ENCODE peak calls at places on chromosomes 1 and 21, in eight cellular contexts. A is activated naive CD8-positive, alpha-beta T cell treated with anti-CD3 and anti-CD28 coated beads, Interleukin-2, amount 50 U/mL, for 24 hours; Q is substantia nigra; B is HEK293T; S is posterior vena cava; O is EL; X is MCF 10A; H is NCI-H1092. K is an unnamed sample.

GRCh38 chr1:205510308-205510950 is 6.0 kb downstream of the CDK18 start:
- DNase-seq in A (no peak), X (no peak), S (no peak), B (no peak), O (no peak), H (peak), Q (no peak), K (no peak)

GRCh38 chr1:34164510-34165381 is at the start of gene CSMD2:
- DNase-seq in H (peak), S (peak), O (peak), B (peak), Q (peak), X (no peak), A (no peak), K (no peak)

GRCh38 chr1:198888379-198888778 is 249.5 kb downstream of the PTPRC start:
- DNase-seq in X (no peak), H (no peak), Q (no peak), S (no peak), B (no peak), O (no peak), A (no peak), K (no peak)

GRCh38 chr1:150535511-150536281 is 13.5 kb upstream of the ADAMTSL4 start:
- DNase-seq in O (peak), Q (no peak), H (no peak), A (no peak), X (no peak), B (no peak), S (peak), K (no peak)

GRCh38 chr1:222790520-222790919 is 24.3 kb upstream of the DISP1 start:
- DNase-seq in A (no peak), O (no peak), Q (no peak), X (no peak), H (no peak), S (no peak), B (no peak), K (no peak)

GRCh38 chr1:164846731-164847691 is 288.0 kb downstream of the PBX1 start:
- DNase-seq in S (no peak), H (no peak), B (no peak), X (no peak), O (no peak), A (no peak), Q (no peak), K (no peak)

GRCh38 chr1:157085416-157085815 is 14.2 kb downstream of the ETV3L start:
- DNase-seq in X (peak), O (peak), A (no peak), S (peak), B (no peak), H (no peak), Q (no peak), K (no peak)

GRCh38 chr1:110604586-110605148 is 1.5 kb downstream of the KCNA2 start:
- DNase-seq in S (peak), H (no peak), B (no peak), A (no peak), O (no peak), Q (no peak), X (no peak), K (no peak)

GRCh38 chr1:65955071-65955470 is 162.4 kb downstream of the PDE4B start:
- DNase-seq in Q (no peak), O (no peak), S (no peak), B (no peak), A (no peak), X (no peak), H (no peak), K (no peak)

GRCh38 chr21:32705139-32705538 is 22.7 kb downstream of the SYNJ1 start:
- DNase-seq in H (no peak), A (no peak), B (no peak), X (no peak), S (no peak), Q (no peak), O (peak), K (no peak)

GRCh38 chr1:204503122-204503912 is 8.7 kb upstream of the PIK3C2B start:
- DNase-seq in B (no peak), Q (no peak), H (peak), A (no peak), S (no peak), O (peak), X (peak), K (peak)